ENCODE peak calls at places on chromosomes 13 and 19, in six cellular contexts. C is astrocyte of the cerebellum, R is HFFc6, W is HepG2, P is kidney, I is DMS153. Z is an unnamed sample.

GRCh38 chr13:49308104-49308875 is 60.6 kb downstream of the CDADC1 start:
- DNase-seq in C (peak; percentile 46), R (no peak), W (peak; percentile 63), P (peak; percentile 88), I (no peak), Z (no peak)

GRCh38 chr19:54183431-54183830 is 5.9 kb downstream of the MBOAT7 start:
- DNase-seq in C (no peak), R (no peak), W (no peak), P (peak; percentile 72), I (no peak), Z (no peak)

GRCh38 chr19:46134527-46134926 is 10.0 kb upstream of the IGFL3 start:
- DNase-seq in C (no peak), R (no peak), W (no peak), P (no peak), I (peak; percentile 27), Z (peak; percentile 33)

GRCh38 chr19:17049711-17050280 is 23.2 kb upstream of the CPAMD8 start:
- DNase-seq in C (no peak), R (peak; percentile 28), W (no peak), P (no peak), I (no peak), Z (no peak)

GRCh38 chr13:29908411-29908810 is 58.0 kb upstream of the UBL3 start:
- DNase-seq in C (no peak), R (peak; percentile 47), W (no peak), P (no peak), I (no peak), Z (no peak)

GRCh38 chr13:104799152-104799551 is 1732.9 kb upstream of the SLC10A2 start:
- DNase-seq in C (no peak), R (no peak), W (no peak), P (no peak), I (no peak), Z (no peak)

GRCh38 chr19:6685962-6686627 is 16.1 kb upstream of the TNFSF14 start:
- DNase-seq in C (no peak), R (no peak), W (no peak), P (peak; percentile 32), I (no peak), Z (no peak)

GRCh38 chr13:106987435-106987800 is 419.5 kb upstream of the ARGLU1 start:
- DNase-seq in C (no peak), R (no peak), W (no peak), P (no peak), I (no peak), Z (no peak)

GRCh38 chr13:34591801-34592454 is 350.1 kb upstream of the NBEA start:
- DNase-seq in C (no peak), R (no peak), W (no peak), P (no peak), I (no peak), Z (no peak)

GRCh38 chr19:48588670-48589399 is 17.7 kb upstream of the SPACA4 start:
- DNase-seq in C (peak; percentile 51), R (peak; percentile 68), W (peak; percentile 59), P (peak; percentile 96), I (peak; percentile 50), Z (peak; percentile 76)

GRCh38 chr13:103573446-103573845 is 507.2 kb upstream of the SLC10A2 start:
- DNase-seq in C (no peak), R (no peak), W (no peak), P (peak; percentile 59), I (no peak), Z (no peak)

GRCh38 chr19:39969266-39969665 is 1.7 kb upstream of the PSMC4 start:
- DNase-seq in C (no peak), R (no peak), W (peak; percentile 14), P (no peak), I (no peak), Z (no peak)

GRCh38 chr19:37994823-37995130 is 87.8 kb downstream of the SIPA1L3 start:
- DNase-seq in C (no peak), R (no peak), W (no peak), P (no peak), I (no peak), Z (no peak)

GRCh38 chr13:31790992-31791391 is 51.7 kb downstream of the RXFP2 start:
- DNase-seq in C (no peak), R (no peak), W (no peak), P (no peak), I (no peak), Z (no peak)

GRCh38 chr13:71866173-71867091 is 572 bp downstream of the DACH1 start:
- DNase-seq in C (no peak), R (no peak), W (no peak), P (peak; percentile 73), I (peak; percentile 20), Z (no peak)

GRCh38 chr19:7417671-7418324 is 69.1 kb downstream of the ARHGEF18 start:
- DNase-seq in C (no peak), R (peak; percentile 17), W (no peak), P (no peak), I (no peak), Z (no peak)

GRCh38 chr19:13022859-13023636 is 27.8 kb downstream of the NFIX start:
- DNase-seq in C (peak; percentile 91), R (peak; percentile 94), W (peak; percentile 79), P (peak; percentile 93), I (peak; percentile 72), Z (peak; percentile 32)

GRCh38 chr13:22801402-22802003 is 379.3 kb upstream of the SGCG start:
- DNase-seq in C (no peak), R (no peak), W (peak; percentile 23), P (no peak), I (no peak), Z (no peak)

GRCh38 chr19:35742121-35742724 is at the start of gene IGFLR1:
- DNase-seq in C (no peak), R (no peak), W (no peak), P (no peak), I (no peak), Z (no peak)

GRCh38 chr19:55297267-55297666 is 13.5 kb downstream of the BRSK1 start:
- DNase-seq in C (no peak), R (no peak), W (no peak), P (no peak), I (no peak), Z (no peak)

GRCh38 chr13:26806891-26807290 is 46.3 kb upstream of the GPR12 start:
- DNase-seq in C (no peak), R (no peak), W (no peak), P (no peak), I (no peak), Z (no peak)

GRCh38 chr19:57887195-57887941 is 1.5 kb downstream of the ZNF814 start:
- DNase-seq in C (no peak), R (no peak), W (no peak), P (no peak), I (no peak), Z (no peak)

GRCh38 chr19:46629546-46630025 is 4.7 kb upstream of the PTGIR start:
- DNase-seq in C (no peak), R (no peak), W (no peak), P (no peak), I (no peak), Z (no peak)

GRCh38 chr19:44582581-44583265 is 30.6 kb upstream of the IGSF23 start:
- DNase-seq in C (no peak), R (peak; percentile 12), W (no peak), P (no peak), I (no peak), Z (no peak)

GRCh38 chr19:47284324-47284899 is 9.7 kb downstream of the INAFM1 start:
- DNase-seq in C (no peak), R (peak; percentile 60), W (peak; percentile 53), P (no peak), I (peak; percentile 18), Z (peak; percentile 7)

Z was measured in NCI-H774.